ENCODE peak calls at places on chromosomes 3 and 15, in five cellular contexts. N is SK-N-SH, S is lower lobe of right lung, V is mammary epithelial cell, X is ovary. R is an unnamed sample.

GRCh38 chr15:51237816-51238215 is 100.6 kb downstream of the CYP19A1 start:
- DNase-seq in N (no peak), S (no peak), V (peak), X (no peak), R (no peak)

GRCh38 chr3:55252921-55253320 is 234.2 kb downstream of the WNT5A start:
- DNase-seq in N (no peak), S (no peak), V (no peak), X (no peak), R (peak)

GRCh38 chr15:58066042-58066867 is 744 bp upstream of the ALDH1A2 start:
- DNase-seq in N (peak), S (peak), V (peak), X (peak), R (peak)

GRCh38 chr15:80242132-80242769 is 9.8 kb downstream of the CTXND1 start:
- DNase-seq in N (peak), S (no peak), V (peak), X (no peak), R (peak)

GRCh38 chr3:123611077-123611476 is 26.2 kb upstream of the HACD2 start:
- DNase-seq in N (no peak), S (no peak), V (no peak), X (no peak), R (no peak)

GRCh38 chr3:191476053-191476787 is 15.3 kb downstream of the PYDC2 start:
- DNase-seq in N (no peak), S (no peak), V (no peak), X (no peak), R (peak)

GRCh38 chr3:37118163-37118562 is 56.2 kb downstream of the LRRFIP2 start:
- DNase-seq in N (no peak), S (no peak), V (no peak), X (no peak), R (no peak)

GRCh38 chr15:97915261-97915660 is 45.2 kb upstream of the ARRDC4 start:
- DNase-seq in N (no peak), S (no peak), V (no peak), X (no peak), R (no peak)

GRCh38 chr15:98000249-98001203 is 40.0 kb downstream of the ARRDC4 start:
- DNase-seq in N (no peak), S (no peak), V (peak), X (no peak), R (peak)

GRCh38 chr3:34212671-34213070 is 414.2 kb downstream of the PDCD6IP start:
- DNase-seq in N (peak), S (no peak), V (peak), X (no peak), R (peak)

GRCh38 chr3:120039642-120040610 is 54.3 kb downstream of the GSK3B start:
- DNase-seq in N (no peak), S (no peak), V (no peak), X (no peak), R (no peak)

GRCh38 chr3:10337323-10338163 is 16.6 kb upstream of the SEC13 start:
- DNase-seq in N (no peak), S (no peak), V (no peak), X (no peak), R (no peak)

GRCh38 chr3:18812316-18812715 is 336.0 kb upstream of the KCNH8 start:
- DNase-seq in N (no peak), S (no peak), V (peak), X (no peak), R (peak)

GRCh38 chr3:65153850-65154512 is 466.2 kb upstream of the ADAMTS9 start:
- DNase-seq in N (peak), S (no peak), V (no peak), X (no peak), R (no peak)

GRCh38 chr3:124760601-124761000 is 30.3 kb downstream of the UMPS start:
- DNase-seq in N (no peak), S (no peak), V (no peak), X (no peak), R (peak)

GRCh38 chr3:187822402-187822801 is 77.1 kb upstream of the BCL6 start:
- DNase-seq in N (no peak), S (no peak), V (no peak), X (no peak), R (no peak)

DNA sequence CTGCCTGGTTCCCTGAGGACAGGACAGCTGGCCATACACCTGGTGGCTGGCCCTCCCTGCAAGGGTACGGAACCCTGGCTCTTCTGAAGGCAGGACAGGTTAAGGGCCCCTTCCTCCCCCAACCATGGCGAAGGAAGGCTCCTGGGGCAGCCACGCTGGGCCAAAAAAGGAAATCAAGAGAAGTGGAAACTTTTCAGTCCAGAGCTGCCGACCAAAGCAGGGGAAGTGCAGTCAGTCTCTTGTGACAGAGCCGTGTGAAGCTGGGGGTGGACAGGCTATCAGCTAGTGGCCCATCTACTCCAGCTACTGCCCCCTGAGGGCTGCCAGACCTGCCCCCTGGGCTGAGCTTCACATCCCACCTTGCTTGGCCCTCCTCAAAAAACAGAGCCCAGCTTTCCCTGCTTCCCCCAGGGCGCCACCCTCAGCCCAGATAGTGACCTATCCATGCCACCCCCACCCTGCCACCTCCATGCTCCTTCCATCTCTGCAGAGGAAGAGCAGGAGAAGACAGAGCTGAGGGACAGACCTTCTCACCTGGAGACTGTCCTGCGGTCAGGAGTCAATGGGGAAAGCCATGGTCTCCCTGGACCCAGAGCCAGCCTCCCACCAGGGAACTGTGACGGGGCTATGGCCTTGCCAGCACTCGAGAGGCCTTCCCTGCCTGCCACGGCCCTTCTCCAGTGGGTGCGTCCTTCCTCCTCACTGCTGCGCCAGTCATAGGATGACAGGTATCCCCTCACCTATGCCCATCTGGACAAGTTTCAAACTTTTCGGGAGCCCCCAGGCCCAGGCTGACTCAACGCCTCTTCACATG is 4.6 kb downstream of the SEMA7A start:
- DNase-seq in N (no peak), S (no peak), V (no peak), X (no peak), R (no peak)
- TF ChIP-seq CTCF in N (no peak), S (no peak), V (no peak), X (no peak), R (no peak)

GRCh38 chr3:14413381-14414071 is 11.1 kb downstream of the SLC6A6 start:
- DNase-seq in N (no peak), S (peak), V (no peak), X (no peak), R (peak)

GRCh38 chr3:14412831-14413380 is 10.5 kb downstream of the SLC6A6 start:
- DNase-seq in N (peak), S (no peak), V (no peak), X (peak), R (no peak)

GRCh38 chr3:14411166-14411526 is 8.7 kb downstream of the SLC6A6 start:
- DNase-seq in N (no peak), S (peak), V (no peak), X (no peak), R (no peak)

GRCh38 chr3:14410501-14411165 is 8.2 kb downstream of the SLC6A6 start:
- DNase-seq in N (no peak), S (peak), V (peak), X (no peak), R (peak)

DNA sequence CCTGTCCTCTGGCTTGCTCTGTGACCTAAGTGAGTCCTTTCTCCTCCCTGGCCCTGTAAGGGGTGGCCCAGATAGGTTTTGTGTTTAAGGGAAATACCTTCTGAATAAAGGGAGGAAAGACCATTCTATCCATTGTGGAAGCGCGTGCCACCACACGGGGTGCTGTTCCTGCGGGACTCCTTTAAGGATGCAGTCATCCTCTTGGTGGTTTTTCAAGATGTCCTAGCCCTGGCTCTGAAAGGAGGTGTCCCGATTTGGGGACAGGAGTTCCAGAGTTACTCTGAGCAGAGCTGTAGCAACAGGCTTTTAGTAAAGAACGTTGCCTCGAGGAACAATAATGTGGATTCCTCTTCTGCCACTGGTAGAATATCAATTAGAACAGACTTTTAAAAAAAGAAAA is 9.6 kb downstream of the SLC6A6 start:
- DNase-seq in N (no peak), S (no peak), V (no peak), X (no peak), R (no peak)
- H3K27ac ChIP-seq in N (no peak), S (peak), V (no peak), X (no peak), R (no peak)

GRCh38 chr3:58000713-58001467 is 7.3 kb upstream of the FLNB start:
- DNase-seq in N (no peak), S (no peak), V (peak), X (no peak), R (no peak)

GRCh38 chr3:57999423-58000115 is 8.7 kb upstream of the FLNB start:
- DNase-seq in N (no peak), S (no peak), V (peak), X (no peak), R (no peak)

GRCh38 chr3:58001979-58002378 is 6.2 kb upstream of the FLNB start:
- DNase-seq in N (no peak), S (no peak), V (no peak), X (no peak), R (no peak)

GRCh38 chr3:58000306-58000705 is 7.9 kb upstream of the FLNB start:
- DNase-seq in N (no peak), S (no peak), V (no peak), X (no peak), R (no peak)

DNA sequence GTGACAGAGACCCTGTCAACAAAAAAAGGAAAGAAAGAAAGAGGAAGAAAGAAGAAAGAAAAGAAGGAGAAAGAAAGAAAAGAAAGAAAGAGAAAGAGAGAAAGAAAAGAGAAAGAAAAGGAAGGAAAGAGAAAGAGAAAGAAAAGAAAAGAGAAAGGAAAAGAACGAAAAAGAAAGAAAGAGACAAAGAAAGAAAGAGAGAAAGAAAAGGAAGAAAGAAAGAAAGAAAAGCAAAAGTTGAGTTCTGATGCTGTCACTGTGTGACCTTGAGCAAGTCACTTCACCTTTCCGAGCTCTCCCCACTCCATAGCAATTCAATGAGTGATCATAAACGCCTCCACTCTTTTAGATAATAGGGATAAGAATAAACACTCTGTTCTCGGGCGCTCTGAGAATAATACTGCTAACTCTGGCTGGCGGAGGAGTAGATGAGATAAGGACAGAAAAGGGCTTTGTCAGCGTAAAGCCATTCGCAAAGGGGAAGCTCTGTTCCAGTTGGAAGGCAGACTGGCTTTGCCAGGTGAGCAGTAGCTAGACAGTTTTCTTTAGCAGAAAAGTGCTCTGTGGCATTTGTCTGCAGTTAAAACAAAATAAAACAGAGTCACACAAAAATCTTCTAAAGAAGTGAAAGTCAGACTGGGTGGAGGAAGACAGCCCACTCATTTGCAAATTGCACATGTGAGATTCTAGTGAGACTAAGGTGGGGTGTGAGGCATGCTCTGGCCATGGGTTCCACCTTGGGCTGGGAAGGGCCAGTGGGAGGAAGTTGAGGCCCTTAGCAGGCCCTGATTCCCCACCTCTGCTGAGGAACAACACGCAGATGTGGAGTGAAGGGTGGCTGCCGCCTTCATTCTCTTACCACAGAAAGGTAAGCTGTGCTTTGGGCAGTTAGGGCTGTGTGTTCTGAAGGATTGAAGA is 9.6 kb upstream of the FLNB start:
- DNase-seq in N (peak), S (no peak), V (peak), X (no peak), R (peak)
- TF ChIP-seq CTCF in N (no peak), S (no peak), V (no peak), X (no peak), R (no peak)

GRCh38 chr15:74319138-74319460 is 48.3 kb downstream of the CYP11A1 start:
- DNase-seq in N (no peak), S (no peak), V (no peak), X (no peak), R (no peak)
- H3K27ac ChIP-seq in N (no peak), S (no peak), V (no peak), X (peak), R (no peak)